ENCODE peak calls at places on chromosomes 4 and X, in four cellular contexts. I is foreskin fibroblast, U is Karpas-422, P is IMR-90. N is an unnamed sample.

GRCh38 chr4:10639100-10639499 is 45.5 kb downstream of the CLNK start:
- DNase-seq in P (no peak), U (no peak), I (peak), N (no peak)

GRCh38 chr4:156906325-156906724 is 65.3 kb downstream of the PDGFC start:
- DNase-seq in I (no peak), U (no peak), P (no peak), N (no peak)

GRCh38 chr4:158949094-158949493 is 153.8 kb upstream of the RAPGEF2 start:
- DNase-seq in U (no peak), I (peak), P (peak), N (peak)

GRCh38 chr4:20831746-20832145 is 131.5 kb downstream of the PACRGL start:
- DNase-seq in U (no peak), I (peak), P (no peak), N (no peak)

GRCh38 chrX:94942603-94943002 is 1268.6 kb downstream of the FAM133A start:
- DNase-seq in P (no peak), I (no peak), U (no peak), N (no peak)

GRCh38 chr4:27720010-27720766 is 859.5 kb downstream of the STIM2 start:
- DNase-seq in P (no peak), U (no peak), I (no peak), N (no peak)

GRCh38 chrX:24934279-24934678 is 81.5 kb downstream of the ARX start:
- DNase-seq in I (no peak), P (no peak), U (no peak), N (no peak)

GRCh38 chrX:134460861-134461218 is 875 bp downstream of the HPRT1 start:
- DNase-seq in I (no peak), P (peak), U (peak), N (no peak)

GRCh38 chr4:7863911-7864681 is 75.6 kb downstream of the AFAP1 start:
- DNase-seq in I (no peak), U (peak), P (peak), N (no peak)

GRCh38 chrX:137430301-137430700 is 135.6 kb upstream of the ZIC3 start:
- DNase-seq in U (no peak), P (no peak), I (no peak), N (no peak)
- H3K4me3 ChIP-seq in U (no peak), P (no peak), I (no peak), N (no peak)

DNA sequence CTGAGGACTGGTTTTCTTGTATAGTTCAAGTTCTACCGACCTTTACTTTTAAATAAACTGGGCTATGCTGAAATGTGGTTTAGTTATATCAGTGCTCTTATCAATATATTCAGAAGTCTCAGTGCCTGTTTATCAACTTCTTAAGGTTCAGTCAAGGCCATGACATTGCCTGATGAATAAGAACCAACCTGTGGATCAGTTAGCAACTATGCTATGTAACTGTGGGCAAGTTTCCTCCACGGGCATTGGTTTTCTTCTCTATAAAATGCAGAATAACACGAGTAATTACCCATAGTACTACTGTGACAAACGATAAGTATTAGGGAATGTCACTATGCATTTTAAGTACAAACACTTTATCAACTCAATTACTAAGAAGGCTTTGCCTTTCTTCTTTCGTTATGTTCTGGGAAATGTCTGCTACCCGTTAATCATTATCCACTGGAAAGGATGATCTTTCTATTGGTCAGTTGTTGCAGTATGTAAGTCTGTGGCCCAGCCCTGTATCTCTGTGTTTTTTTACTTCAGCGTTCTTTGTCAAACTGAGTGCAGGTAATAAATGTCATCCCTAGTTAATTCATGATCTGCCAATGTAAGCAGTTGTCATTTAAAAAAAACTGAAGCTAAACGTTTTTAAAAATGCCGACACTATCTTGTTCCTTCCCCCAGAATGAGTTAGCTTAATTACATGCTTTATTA is 181.8 kb downstream of the PCDH7 start:
- DNase-seq in U (no peak), I (no peak), P (no peak), N (no peak)
- H3K4me3 ChIP-seq in U (no peak), I (no peak), P (no peak), N (no peak)

GRCh38 chrX:112945796-112946195 is 105.2 kb upstream of the AMOT start:
- DNase-seq in U (no peak), I (no peak), P (no peak), N (no peak)
- H3K4me3 ChIP-seq in U (no peak), I (no peak), P (no peak), N (no peak)

DNA sequence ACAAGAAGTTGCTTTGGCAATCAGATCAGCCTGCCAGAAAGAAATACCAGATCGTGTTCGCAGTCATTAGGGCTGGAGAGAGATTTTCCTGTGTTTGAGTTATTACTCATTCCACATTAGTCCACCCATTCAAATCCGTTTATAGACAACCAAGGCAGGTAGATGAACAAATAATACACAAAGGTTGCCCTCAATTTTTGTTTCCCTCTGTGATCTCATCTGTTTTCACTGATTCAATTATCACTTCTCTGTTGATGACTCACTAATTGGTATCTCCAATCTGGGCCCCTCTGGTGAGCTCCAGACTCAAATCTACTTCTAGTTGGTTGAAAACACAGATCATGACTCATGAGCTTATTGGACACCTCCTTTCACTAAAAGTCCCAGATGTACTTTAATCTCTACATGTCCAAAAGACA is 54.5 kb downstream of the CHM start:
- DNase-seq in P (peak), U (no peak), I (peak), N (peak)
- H3K4me3 ChIP-seq in P (no peak), U (no peak), I (no peak), N (no peak)

DNA sequence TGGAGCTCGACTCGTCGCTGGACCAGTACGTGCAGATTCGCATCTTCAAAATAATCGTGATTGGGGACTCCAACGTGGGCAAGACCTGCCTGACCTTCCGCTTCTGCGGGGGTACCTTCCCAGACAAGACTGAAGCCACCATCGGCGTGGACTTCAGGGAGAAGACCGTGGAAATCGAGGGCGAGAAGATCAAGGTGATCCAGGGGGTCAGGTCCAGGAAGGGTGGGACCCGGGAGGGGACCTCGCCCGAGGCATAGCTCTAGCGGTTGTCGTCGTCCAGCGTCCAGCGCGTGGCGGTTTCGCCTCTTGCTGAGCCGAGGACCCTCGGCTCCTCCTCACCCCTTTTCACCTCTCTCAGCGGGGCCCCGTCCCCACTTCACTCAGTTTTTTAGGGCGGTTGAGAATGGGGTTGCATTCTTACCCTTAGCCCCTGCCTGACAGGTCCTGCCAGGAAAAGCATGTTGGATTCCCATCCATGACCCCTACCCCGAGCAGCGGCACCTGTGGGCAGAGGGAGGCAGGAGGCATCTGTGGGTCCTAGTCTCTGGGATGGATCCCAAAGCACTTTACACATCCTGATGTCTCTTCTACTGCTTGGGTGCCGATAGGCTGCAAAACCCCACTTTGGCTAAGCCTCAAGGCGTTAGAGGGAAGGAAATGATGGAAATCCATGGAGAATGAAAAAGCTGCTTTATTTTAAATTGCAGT is 519 bp downstream of the RAB33A start:
- DNase-seq in P (no peak), U (no peak), I (no peak), N (no peak)
- H3K4me3 ChIP-seq in P (peak), U (peak), I (peak), N (peak)

GRCh38 chr4:120855307-120856001 is 67.1 kb downstream of the PRDM5 start:
- DNase-seq in U (no peak), P (no peak), I (no peak), N (no peak)
- H3K4me3 ChIP-seq in U (no peak), P (no peak), I (no peak), N (no peak)

GRCh38 chr4:73520821-73521220 is 39.3 kb downstream of the AFM start:
- DNase-seq in P (peak), U (peak), I (no peak), N (peak)
- H3K4me3 ChIP-seq in P (no peak), U (peak), I (no peak), N (no peak)

GRCh38 chr4:173958445-173958844 is 325.0 kb downstream of the FBXO8 start:
- DNase-seq in P (peak), U (no peak), I (no peak), N (peak)
- H3K4me3 ChIP-seq in P (no peak), U (no peak), I (no peak), N (no peak)

N was measured in fibroblast of the aortic adventitia.